ENCODE peak calls at places on chromosomes 4 and X, in seven cellular contexts. B is neural crest cell, X is endodermal cell, R is stomach, E is thyroid gland, L is suprapubic skin, S is nephron progenitor cell. Z is an unnamed sample.

GRCh38 chr4:140044314-140044991 is 109.5 kb downstream of the MAML3 start:
- DNase-seq in B (no peak), X (no peak), R (no peak), E (no peak), L (no peak), S (no peak), Z (no peak)

GRCh38 chrX:8364369-8365141 is 100.1 kb upstream of the VCX3B start:
- DNase-seq in B (peak; percentile 31), X (peak; percentile 82), R (peak; percentile 37), E (peak; percentile 34), L (no peak), S (peak; percentile 38), Z (no peak)

GRCh38 chr4:121072836-121073362 is 564 bp upstream of the NDNF start:
- DNase-seq in B (no peak), X (peak; percentile 76), R (no peak), E (peak; percentile 5), L (peak; percentile 79), S (peak; percentile 58), Z (peak; percentile 68)

GRCh38 chrX:8037593-8038348 is 110.6 kb upstream of the PNPLA4 start:
- DNase-seq in B (no peak), X (no peak), R (no peak), E (no peak), L (no peak), S (no peak), Z (no peak)

GRCh38 chrX:50643525-50644137 is 170.4 kb downstream of the SHROOM4 start:
- DNase-seq in B (no peak), X (no peak), R (no peak), E (peak; percentile 2), L (no peak), S (no peak), Z (no peak)

GRCh38 chrX:23919706-23920320 is 12.0 kb downstream of the CXorf58 start:
- DNase-seq in B (no peak), X (peak; percentile 83), R (no peak), E (peak; percentile 49), L (no peak), S (no peak), Z (no peak)

GRCh38 chrX:111869639-111870034 is 6.3 kb upstream of the TRPC5OS start:
- DNase-seq in B (peak; percentile 52), X (peak; percentile 84), R (peak; percentile 28), E (peak; percentile 21), L (no peak), S (peak; percentile 50), Z (no peak)

GRCh38 chrX:120358687-120359086 is 3.2 kb upstream of the ATP1B4 start:
- DNase-seq in B (no peak), X (no peak), R (no peak), E (no peak), L (no peak), S (peak; percentile 9), Z (no peak)

GRCh38 chr4:135122457-135122856 is 920.9 kb upstream of the PABPC4L start:
- DNase-seq in B (no peak), X (no peak), R (no peak), E (no peak), L (no peak), S (no peak), Z (no peak)

GRCh38 chrX:38426785-38427184 is 74.4 kb downstream of the OTC start:
- DNase-seq in B (no peak), X (no peak), R (no peak), E (no peak), L (no peak), S (no peak), Z (no peak)

GRCh38 chr4:57291911-57292310 is 181.7 kb upstream of the IGFBP7 start:
- DNase-seq in B (no peak), X (no peak), R (no peak), E (no peak), L (no peak), S (no peak), Z (no peak)

GRCh38 chrX:134933911-134934310 is 56.9 kb upstream of the SMIM10 start:
- DNase-seq in B (no peak), X (no peak), R (no peak), E (no peak), L (no peak), S (no peak), Z (no peak)

GRCh38 chrX:134933248-134933647 is 57.5 kb upstream of the SMIM10 start:
- DNase-seq in B (no peak), X (no peak), R (no peak), E (peak; percentile 5), L (no peak), S (no peak), Z (no peak)

GRCh38 chrX:134936542-134936941 is 54.2 kb upstream of the SMIM10 start:
- DNase-seq in B (no peak), X (no peak), R (no peak), E (no peak), L (no peak), S (no peak), Z (no peak)

GRCh38 chrX:134935286-134935685 is 55.5 kb upstream of the SMIM10 start:
- DNase-seq in B (no peak), X (no peak), R (no peak), E (no peak), L (no peak), S (no peak), Z (no peak)

GRCh38 chrX:134938682-134939081 is 52.1 kb upstream of the SMIM10 start:
- DNase-seq in B (no peak), X (no peak), R (no peak), E (no peak), L (no peak), S (no peak), Z (no peak)
- TF ChIP-seq CTCF in B (no peak), X (no peak), R (no peak), E (no peak), L (no peak), S (no peak), Z (no peak)

GRCh38 chrX:53246231-53246630 is 21.2 kb upstream of the KDM5C start:
- DNase-seq in B (no peak), X (no peak), R (no peak), E (no peak), L (no peak), S (no peak), Z (no peak)

GRCh38 chrX:53251307-53251706 is 26.3 kb upstream of the KDM5C start:
- DNase-seq in B (no peak), X (no peak), R (no peak), E (no peak), L (no peak), S (no peak), Z (no peak)

GRCh38 chrX:53250556-53250955 is 25.5 kb upstream of the KDM5C start:
- DNase-seq in B (no peak), X (no peak), R (no peak), E (no peak), L (no peak), S (no peak), Z (no peak)

GRCh38 chrX:53247928-53248327 is 22.9 kb upstream of the KDM5C start:
- DNase-seq in B (no peak), X (no peak), R (no peak), E (no peak), L (no peak), S (no peak), Z (no peak)

GRCh38 chrX:53249387-53250042 is 24.5 kb upstream of the KDM5C start:
- DNase-seq in B (no peak), X (no peak), R (no peak), E (no peak), L (no peak), S (no peak), Z (no peak)
- TF ChIP-seq CTCF in B (no peak), X (no peak), R (no peak), E (no peak), L (no peak), S (no peak), Z (no peak)

GRCh38 chr4:107098403-107098802 is 62.3 kb upstream of the DKK2 start:
- DNase-seq in B (no peak), X (peak; percentile 57), R (no peak), E (no peak), L (no peak), S (no peak), Z (no peak)

GRCh38 chr4:107094976-107095375 is 58.9 kb upstream of the DKK2 start:
- DNase-seq in B (no peak), X (no peak), R (no peak), E (no peak), L (no peak), S (no peak), Z (no peak)

DNA sequence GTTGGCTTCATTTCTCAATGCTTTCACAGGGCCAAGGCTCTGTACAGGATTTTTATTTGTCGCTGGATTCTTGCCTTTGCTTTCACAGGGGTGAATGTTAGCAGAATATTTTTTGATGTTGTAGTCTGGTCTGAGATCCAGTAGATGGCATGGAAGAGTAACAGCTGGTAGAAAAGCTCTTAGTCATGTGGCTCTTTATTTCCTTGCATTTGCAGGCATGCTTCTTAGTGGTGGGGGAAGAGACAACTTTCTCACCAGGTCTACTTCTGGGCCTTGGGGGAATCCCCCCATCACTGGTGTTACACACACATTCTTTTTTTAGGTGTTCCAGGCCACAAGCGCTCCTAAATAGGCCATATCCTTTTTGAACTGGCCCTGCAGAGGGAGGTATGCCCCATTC is 58.2 kb upstream of the DKK2 start:
- DNase-seq in B (no peak), X (no peak), R (no peak), E (no peak), L (no peak), S (no peak), Z (no peak)
- TF ChIP-seq CTCF in B (no peak), X (peak; percentile 73), R (no peak), E (no peak), L (no peak), S (no peak), Z (peak; percentile 22)

GRCh38 chr4:181258569-181258968 is 984.6 kb upstream of the TENM3 start:
- DNase-seq in B (no peak), X (peak; percentile 55), R (no peak), E (no peak), L (no peak), S (no peak), Z (no peak)

GRCh38 chr4:181261279-181261678 is 981.9 kb upstream of the TENM3 start:
- DNase-seq in B (no peak), X (peak; percentile 69), R (no peak), E (no peak), L (no peak), S (no peak), Z (no peak)

GRCh38 chr4:181254771-181255170 is 988.4 kb upstream of the TENM3 start:
- DNase-seq in B (no peak), X (no peak), R (no peak), E (no peak), L (no peak), S (no peak), Z (no peak)

GRCh38 chr4:181264908-181265307 is 978.3 kb upstream of the TENM3 start:
- DNase-seq in B (no peak), X (peak; percentile 67), R (no peak), E (no peak), L (no peak), S (peak; percentile 18), Z (no peak)

DNA sequence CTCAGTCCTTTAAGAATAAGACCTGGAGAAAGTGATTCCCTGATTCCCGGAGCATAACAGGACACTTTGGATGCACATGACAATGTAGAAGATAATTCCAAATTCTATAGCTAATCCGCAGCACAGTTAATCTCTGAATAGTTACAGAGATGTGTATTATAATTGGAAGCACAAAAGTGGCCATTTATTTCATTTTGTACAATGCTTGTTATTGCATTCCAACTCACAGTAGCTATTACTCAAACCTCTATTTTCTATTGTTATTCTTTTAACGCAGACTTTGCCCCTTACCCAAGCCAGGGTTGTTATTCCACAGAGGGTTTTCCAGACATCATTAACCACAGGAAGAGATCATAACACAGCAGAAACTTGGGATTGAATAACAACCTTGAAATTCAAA is 984.1 kb upstream of the TENM3 start:
- DNase-seq in B (no peak), X (no peak), R (no peak), E (no peak), L (no peak), S (no peak), Z (no peak)
- TF ChIP-seq CTCF in B (no peak), X (no peak), R (no peak), E (no peak), L (no peak), S (no peak), Z (no peak)

GRCh38 chrX:47644557-47645091 is 5.7 kb downstream of the ELK1 start:
- DNase-seq in B (peak; percentile 18), X (peak; percentile 72), R (no peak), E (no peak), L (no peak), S (peak; percentile 22), Z (no peak)
- TF ChIP-seq CTCF in B (peak; percentile 55), X (peak; percentile 69), R (no peak), E (no peak), L (no peak), S (peak; percentile 40), Z (peak; percentile 66)